ENCODE peak calls at places on chromosomes 13 and 19, in eight cellular contexts. One of them, this sample, is unnamed.

GRCh38 chr19:53463263-53463662 is 4.3 kb upstream of the ZNF813 start:
- DNase-seq in progenitor cell of endocrine pancreas: no peak
- DNase-seq in activated CD8-positive, alpha-beta memory T cell treated with anti-CD3 and anti-CD28 coated beads for 48 hours: no peak
- DNase-seq in A549: no peak
- DNase-seq in stimulated activated CD4-positive, alpha-beta T cell treated with anti-CD3 and anti-CD28 coated beads, Interleukin-4, amount 100 ng/mL, for 24 hours: no peak
- DNase-seq in iPS-NIHi11: peak; percentile 82
- DNase-seq in hippocampal formation: peak; percentile 70
- DNase-seq in aorta: peak; percentile 69
- DNase-seq in this sample: no peak

GRCh38 chr13:78768950-78769349 is 110.0 kb upstream of the OBI1 start:
- DNase-seq in activated CD8-positive, alpha-beta memory T cell treated with anti-CD3 and anti-CD28 coated beads for 48 hours: no peak
- DNase-seq in A549: no peak
- DNase-seq in aorta: no peak
- DNase-seq in hippocampal formation: no peak
- DNase-seq in stimulated activated CD4-positive, alpha-beta T cell treated with anti-CD3 and anti-CD28 coated beads, Interleukin-4, amount 100 ng/mL, for 24 hours: no peak
- DNase-seq in iPS-NIHi11: no peak
- DNase-seq in progenitor cell of endocrine pancreas: no peak
- DNase-seq in this sample: no peak

GRCh38 chr13:78326608-78327007 is 276.7 kb downstream of the POU4F1 start:
- DNase-seq in stimulated activated CD4-positive, alpha-beta T cell treated with anti-CD3 and anti-CD28 coated beads, Interleukin-4, amount 100 ng/mL, for 24 hours: no peak
- DNase-seq in progenitor cell of endocrine pancreas: no peak
- DNase-seq in iPS-NIHi11: no peak
- DNase-seq in A549: no peak
- DNase-seq in activated CD8-positive, alpha-beta memory T cell treated with anti-CD3 and anti-CD28 coated beads for 48 hours: no peak
- DNase-seq in hippocampal formation: no peak
- DNase-seq in aorta: no peak
- DNase-seq in this sample: no peak

GRCh38 chr13:97386832-97387486 is 47.0 kb upstream of the RAP2A start:
- DNase-seq in stimulated activated CD4-positive, alpha-beta T cell treated with anti-CD3 and anti-CD28 coated beads, Interleukin-4, amount 100 ng/mL, for 24 hours: no peak
- DNase-seq in aorta: peak; percentile 66
- DNase-seq in hippocampal formation: peak; percentile 57
- DNase-seq in A549: no peak
- DNase-seq in activated CD8-positive, alpha-beta memory T cell treated with anti-CD3 and anti-CD28 coated beads for 48 hours: no peak
- DNase-seq in progenitor cell of endocrine pancreas: no peak
- DNase-seq in iPS-NIHi11: no peak
- DNase-seq in this sample: no peak

GRCh38 chr13:27086599-27087265 is 84.9 kb downstream of the USP12 start:
- DNase-seq in activated CD8-positive, alpha-beta memory T cell treated with anti-CD3 and anti-CD28 coated beads for 48 hours: no peak
- DNase-seq in hippocampal formation: no peak
- DNase-seq in A549: no peak
- DNase-seq in stimulated activated CD4-positive, alpha-beta T cell treated with anti-CD3 and anti-CD28 coated beads, Interleukin-4, amount 100 ng/mL, for 24 hours: no peak
- DNase-seq in iPS-NIHi11: no peak
- DNase-seq in progenitor cell of endocrine pancreas: no peak
- DNase-seq in aorta: no peak
- DNase-seq in this sample: no peak

GRCh38 chr19:13012690-13013608 is 17.7 kb downstream of the NFIX start:
- DNase-seq in hippocampal formation: no peak
- DNase-seq in aorta: peak; percentile 74
- DNase-seq in A549: no peak
- DNase-seq in stimulated activated CD4-positive, alpha-beta T cell treated with anti-CD3 and anti-CD28 coated beads, Interleukin-4, amount 100 ng/mL, for 24 hours: peak; percentile 29
- DNase-seq in progenitor cell of endocrine pancreas: no peak
- DNase-seq in iPS-NIHi11: no peak
- DNase-seq in activated CD8-positive, alpha-beta memory T cell treated with anti-CD3 and anti-CD28 coated beads for 48 hours: peak; percentile 23
- DNase-seq in this sample: no peak

GRCh38 chr19:43784981-43785808 is 4.4 kb upstream of the KCNN4 start:
- DNase-seq in aorta: peak; percentile 70
- DNase-seq in activated CD8-positive, alpha-beta memory T cell treated with anti-CD3 and anti-CD28 coated beads for 48 hours: no peak
- DNase-seq in stimulated activated CD4-positive, alpha-beta T cell treated with anti-CD3 and anti-CD28 coated beads, Interleukin-4, amount 100 ng/mL, for 24 hours: peak; percentile 64
- DNase-seq in progenitor cell of endocrine pancreas: peak; percentile 27
- DNase-seq in iPS-NIHi11: peak; percentile 74
- DNase-seq in hippocampal formation: peak; percentile 18
- DNase-seq in A549: peak; percentile 81
- DNase-seq in this sample: peak; percentile 27

GRCh38 chr13:46648166-46648607 is 95.2 kb downstream of the LRCH1 start:
- DNase-seq in progenitor cell of endocrine pancreas: no peak
- DNase-seq in activated CD8-positive, alpha-beta memory T cell treated with anti-CD3 and anti-CD28 coated beads for 48 hours: no peak
- DNase-seq in stimulated activated CD4-positive, alpha-beta T cell treated with anti-CD3 and anti-CD28 coated beads, Interleukin-4, amount 100 ng/mL, for 24 hours: no peak
- DNase-seq in A549: no peak
- DNase-seq in aorta: no peak
- DNase-seq in hippocampal formation: no peak
- DNase-seq in iPS-NIHi11: no peak
- DNase-seq in this sample: no peak

GRCh38 chr19:4597278-4597974 is 37.9 kb upstream of the SEMA6B start:
- DNase-seq in activated CD8-positive, alpha-beta memory T cell treated with anti-CD3 and anti-CD28 coated beads for 48 hours: no peak
- DNase-seq in hippocampal formation: no peak
- DNase-seq in progenitor cell of endocrine pancreas: no peak
- DNase-seq in A549: peak; percentile 64
- DNase-seq in aorta: no peak
- DNase-seq in stimulated activated CD4-positive, alpha-beta T cell treated with anti-CD3 and anti-CD28 coated beads, Interleukin-4, amount 100 ng/mL, for 24 hours: no peak
- DNase-seq in iPS-NIHi11: peak; percentile 92
- DNase-seq in this sample: no peak

GRCh38 chr13:35471466-35472307 is 4.8 kb downstream of the MAB21L1 start:
- DNase-seq in iPS-NIHi11: peak; percentile 12
- DNase-seq in activated CD8-positive, alpha-beta memory T cell treated with anti-CD3 and anti-CD28 coated beads for 48 hours: no peak
- DNase-seq in hippocampal formation: no peak
- DNase-seq in aorta: no peak
- DNase-seq in stimulated activated CD4-positive, alpha-beta T cell treated with anti-CD3 and anti-CD28 coated beads, Interleukin-4, amount 100 ng/mL, for 24 hours: no peak
- DNase-seq in progenitor cell of endocrine pancreas: no peak
- DNase-seq in A549: no peak
- DNase-seq in this sample: no peak

GRCh38 chr13:46126552-46127171 is 21.8 kb upstream of the CPB2 start:
- DNase-seq in progenitor cell of endocrine pancreas: peak; percentile 43
- DNase-seq in stimulated activated CD4-positive, alpha-beta T cell treated with anti-CD3 and anti-CD28 coated beads, Interleukin-4, amount 100 ng/mL, for 24 hours: peak; percentile 69
- DNase-seq in iPS-NIHi11: peak; percentile 81
- DNase-seq in aorta: peak; percentile 56
- DNase-seq in hippocampal formation: peak; percentile 90
- DNase-seq in A549: peak; percentile 55
- DNase-seq in activated CD8-positive, alpha-beta memory T cell treated with anti-CD3 and anti-CD28 coated beads for 48 hours: no peak
- DNase-seq in this sample: peak; percentile 8

GRCh38 chr19:45424191-45425058 is 708 bp upstream of the ERCC1 start:
- DNase-seq in hippocampal formation: no peak
- DNase-seq in progenitor cell of endocrine pancreas: no peak
- DNase-seq in stimulated activated CD4-positive, alpha-beta T cell treated with anti-CD3 and anti-CD28 coated beads, Interleukin-4, amount 100 ng/mL, for 24 hours: peak; percentile 54
- DNase-seq in aorta: peak; percentile 88
- DNase-seq in iPS-NIHi11: peak; percentile 59
- DNase-seq in A549: peak; percentile 96
- DNase-seq in activated CD8-positive, alpha-beta memory T cell treated with anti-CD3 and anti-CD28 coated beads for 48 hours: no peak
- DNase-seq in this sample: peak; percentile 66

GRCh38 chr13:48159436-48160225 is 64.7 kb upstream of the MED4 start:
- DNase-seq in A549: no peak
- DNase-seq in iPS-NIHi11: no peak
- DNase-seq in progenitor cell of endocrine pancreas: no peak
- DNase-seq in stimulated activated CD4-positive, alpha-beta T cell treated with anti-CD3 and anti-CD28 coated beads, Interleukin-4, amount 100 ng/mL, for 24 hours: peak; percentile 13
- DNase-seq in activated CD8-positive, alpha-beta memory T cell treated with anti-CD3 and anti-CD28 coated beads for 48 hours: no peak
- DNase-seq in hippocampal formation: no peak
- DNase-seq in aorta: no peak
- DNase-seq in this sample: no peak

GRCh38 chr13:44238011-44238421 is 135.6 kb upstream of the SERP2 start:
- DNase-seq in hippocampal formation: no peak
- DNase-seq in iPS-NIHi11: no peak
- DNase-seq in progenitor cell of endocrine pancreas: no peak
- DNase-seq in A549: no peak
- DNase-seq in activated CD8-positive, alpha-beta memory T cell treated with anti-CD3 and anti-CD28 coated beads for 48 hours: no peak
- DNase-seq in stimulated activated CD4-positive, alpha-beta T cell treated with anti-CD3 and anti-CD28 coated beads, Interleukin-4, amount 100 ng/mL, for 24 hours: no peak
- DNase-seq in aorta: no peak
- DNase-seq in this sample: no peak

GRCh38 chr13:49082653-49083536 is 107.2 kb downstream of the FNDC3A start:
- DNase-seq in stimulated activated CD4-positive, alpha-beta T cell treated with anti-CD3 and anti-CD28 coated beads, Interleukin-4, amount 100 ng/mL, for 24 hours: no peak
- DNase-seq in progenitor cell of endocrine pancreas: no peak
- DNase-seq in activated CD8-positive, alpha-beta memory T cell treated with anti-CD3 and anti-CD28 coated beads for 48 hours: no peak
- DNase-seq in iPS-NIHi11: no peak
- DNase-seq in hippocampal formation: no peak
- DNase-seq in aorta: no peak
- DNase-seq in A549: no peak
- DNase-seq in this sample: no peak

GRCh38 chr19:18847516-18848463 is 16.0 kb downstream of the UPF1 start:
- DNase-seq in stimulated activated CD4-positive, alpha-beta T cell treated with anti-CD3 and anti-CD28 coated beads, Interleukin-4, amount 100 ng/mL, for 24 hours: no peak
- DNase-seq in progenitor cell of endocrine pancreas: no peak
- DNase-seq in hippocampal formation: no peak
- DNase-seq in iPS-NIHi11: no peak
- DNase-seq in aorta: peak; percentile 70
- DNase-seq in A549: no peak
- DNase-seq in activated CD8-positive, alpha-beta memory T cell treated with anti-CD3 and anti-CD28 coated beads for 48 hours: no peak
- DNase-seq in this sample: no peak

GRCh38 chr19:16377521-16377920 is 52.9 kb downstream of the KLF2 start:
- DNase-seq in A549: no peak
- DNase-seq in aorta: no peak
- DNase-seq in iPS-NIHi11: no peak
- DNase-seq in hippocampal formation: no peak
- DNase-seq in progenitor cell of endocrine pancreas: no peak
- DNase-seq in activated CD8-positive, alpha-beta memory T cell treated with anti-CD3 and anti-CD28 coated beads for 48 hours: no peak
- DNase-seq in stimulated activated CD4-positive, alpha-beta T cell treated with anti-CD3 and anti-CD28 coated beads, Interleukin-4, amount 100 ng/mL, for 24 hours: no peak
- DNase-seq in this sample: no peak

GRCh38 chr13:45316996-45317395 is 24.0 kb downstream of the TPT1 start:
- DNase-seq in aorta: no peak
- DNase-seq in progenitor cell of endocrine pancreas: no peak
- DNase-seq in hippocampal formation: no peak
- DNase-seq in stimulated activated CD4-positive, alpha-beta T cell treated with anti-CD3 and anti-CD28 coated beads, Interleukin-4, amount 100 ng/mL, for 24 hours: no peak
- DNase-seq in iPS-NIHi11: no peak
- DNase-seq in activated CD8-positive, alpha-beta memory T cell treated with anti-CD3 and anti-CD28 coated beads for 48 hours: no peak
- DNase-seq in A549: no peak
- DNase-seq in this sample: no peak

GRCh38 chr19:49861541-49862410 is 5.6 kb downstream of the PNKP start:
- DNase-seq in activated CD8-positive, alpha-beta memory T cell treated with anti-CD3 and anti-CD28 coated beads for 48 hours: no peak
- DNase-seq in aorta: peak; percentile 48
- DNase-seq in A549: no peak
- DNase-seq in progenitor cell of endocrine pancreas: no peak
- DNase-seq in iPS-NIHi11: no peak
- DNase-seq in stimulated activated CD4-positive, alpha-beta T cell treated with anti-CD3 and anti-CD28 coated beads, Interleukin-4, amount 100 ng/mL, for 24 hours: no peak
- DNase-seq in hippocampal formation: no peak
- DNase-seq in this sample: no peak

GRCh38 chr13:40682449-40683240 is 16.2 kb upstream of the FOXO1 start:
- DNase-seq in progenitor cell of endocrine pancreas: no peak
- DNase-seq in activated CD8-positive, alpha-beta memory T cell treated with anti-CD3 and anti-CD28 coated beads for 48 hours: no peak
- DNase-seq in aorta: no peak
- DNase-seq in stimulated activated CD4-positive, alpha-beta T cell treated with anti-CD3 and anti-CD28 coated beads, Interleukin-4, amount 100 ng/mL, for 24 hours: no peak
- DNase-seq in iPS-NIHi11: no peak
- DNase-seq in A549: no peak
- DNase-seq in hippocampal formation: peak; percentile 52
- DNase-seq in this sample: no peak

This sample was measured in GOT3.